ENCODE peak calls at places on chromosomes 11 and 22, in five cellular contexts. D is uterus; M is left lobe of liver; H is activated gamma-delta T cell treated with anti-CD3 and anti-CD28 coated beads, Interleukin-2, amount 50 U/mL, for 16 hours; F is COR-L47. U is an unnamed sample.

GRCh38 chr11:102010776-102011500 is 36.3 kb upstream of the CFAP300 start:
- DNase-seq in D (peak; percentile 25), M (no peak), H (no peak), F (no peak), U (peak; percentile 83)

GRCh38 chr22:46528121-46528610 is 9.3 kb downstream of the CELSR1 start:
- DNase-seq in D (no peak), M (no peak), H (no peak), F (no peak), U (no peak)

GRCh38 chr22:46077669-46078099 is 72.6 kb upstream of the PPARA start:
- DNase-seq in D (peak; percentile 60), M (peak; percentile 45), H (no peak), F (no peak), U (no peak)

GRCh38 chr11:76830639-76831312 is 29.9 kb upstream of the ACER3 start:
- DNase-seq in D (no peak), M (no peak), H (no peak), F (peak; percentile 28), U (no peak)

GRCh38 chr11:33258631-33259184 is 1.5 kb downstream of the HIPK3 start:
- DNase-seq in D (no peak), M (no peak), H (no peak), F (peak; percentile 45), U (no peak)

GRCh38 chr11:36421546-36422155 is 88.4 kb downstream of the TRAF6 start:
- DNase-seq in D (no peak), M (no peak), H (no peak), F (no peak), U (no peak)

GRCh38 chr22:33018232-33018864 is 39.8 kb downstream of the SYN3 start:
- DNase-seq in D (peak; percentile 53), M (peak; percentile 67), H (peak; percentile 1), F (no peak), U (peak; percentile 54)

GRCh38 chr22:41201146-41201545 is 4.0 kb upstream of the L3MBTL2 start:
- DNase-seq in D (no peak), M (no peak), H (no peak), F (no peak), U (no peak)

GRCh38 chr22:31945971-31946680 is 1.8 kb downstream of the YWHAH start:
- DNase-seq in D (no peak), M (no peak), H (no peak), F (no peak), U (no peak)

GRCh38 chr11:18617688-18618340 is 16.3 kb downstream of the SPTY2D1 start:
- DNase-seq in D (no peak), M (no peak), H (peak; percentile 29), F (no peak), U (no peak)

GRCh38 chr22:49810363-49811013 is 17.2 kb downstream of the BRD1 start:
- DNase-seq in D (no peak), M (no peak), H (no peak), F (no peak), U (no peak)

GRCh38 chr11:60498399-60498798 is 5.8 kb downstream of the MS4A12 start:
- DNase-seq in D (no peak), M (no peak), H (no peak), F (no peak), U (no peak)

GRCh38 chr22:19888131-19888746 is 33.6 kb upstream of the GNB1L start:
- DNase-seq in D (no peak), M (no peak), H (no peak), F (no peak), U (no peak)

GRCh38 chr11:65487467-65488272 is 11.2 kb upstream of the MALAT1 start:
- DNase-seq in D (peak; percentile 98), M (peak; percentile 93), H (no peak), F (peak; percentile 99), U (peak; percentile 100)

GRCh38 chr11:64152841-64153691 is 12.8 kb downstream of the MACROD1 start:
- DNase-seq in D (peak; percentile 69), M (peak; percentile 74), H (peak; percentile 56), F (peak; percentile 40), U (peak; percentile 62)